ENCODE peak calls at places on chromosome 10, in four cellular contexts. J is tibial nerve, H is heart left ventricle, K is GM12865. B is an unnamed sample.

GRCh38 chr10:30744124-30744523 is 114.6 kb upstream of the LYZL2 start:
- DNase-seq in K (no peak), H (no peak), J (no peak), B (no peak)

GRCh38 chr10:123272171-123272570 is 118.0 kb downstream of the BUB3 start:
- DNase-seq in J (no peak), K (peak; percentile 3), H (no peak), B (no peak)

GRCh38 chr10:3090914-3091313 is 23.6 kb downstream of the PFKP start:
- DNase-seq in J (no peak), H (peak; percentile 73), K (no peak), B (no peak)

GRCh38 chr10:77873558-77874380 is 52.8 kb downstream of the DLG5 start:
- DNase-seq in K (peak; percentile 90), J (no peak), H (no peak), B (peak; percentile 51)

GRCh38 chr10:43231523-43232078 is 35.3 kb downstream of the RASGEF1A start:
- DNase-seq in J (no peak), K (no peak), H (no peak), B (no peak)

GRCh38 chr10:124290095-124290795 is 128.5 kb downstream of the OAT start:
- DNase-seq in H (peak; percentile 47), J (no peak), K (peak; percentile 84), B (peak; percentile 24)

GRCh38 chr10:89837173-89838001 is 136.0 kb downstream of the KIF20B start:
- DNase-seq in K (peak; percentile 45), J (peak; percentile 15), H (peak; percentile 34), B (peak; percentile 56)

GRCh38 chr10:48285710-48286109 is 11.2 kb upstream of the FRMPD2 start:
- DNase-seq in H (no peak), K (peak; percentile 86), J (no peak), B (no peak)

GRCh38 chr10:28072573-28072972 is 73.7 kb upstream of the ODAD2 start:
- DNase-seq in K (no peak), H (no peak), J (no peak), B (peak; percentile 59)

GRCh38 chr10:110416776-110417732 is 80.7 kb upstream of the DUSP5 start:
- DNase-seq in K (no peak), H (no peak), J (no peak), B (no peak)

GRCh38 chr10:110415809-110416208 is 81.9 kb upstream of the DUSP5 start:
- DNase-seq in H (no peak), K (peak; percentile 21), J (no peak), B (no peak)

GRCh38 chr10:110413049-110413783 is 84.5 kb upstream of the DUSP5 start:
- DNase-seq in H (no peak), K (peak; percentile 63), J (no peak), B (no peak)

GRCh38 chr10:110413903-110414562 is 83.7 kb upstream of the DUSP5 start:
- DNase-seq in H (no peak), K (no peak), J (no peak), B (no peak)

GRCh38 chr10:110414563-110415309 is 83.0 kb upstream of the DUSP5 start:
- DNase-seq in J (no peak), H (no peak), K (peak; percentile 98), B (no peak)
- H3K4me3 ChIP-seq in J (no peak overlapping the region), H (no peak overlapping the region), K (peak overlapping the region; percentile 6), B (no peak overlapping the region)

DNA sequence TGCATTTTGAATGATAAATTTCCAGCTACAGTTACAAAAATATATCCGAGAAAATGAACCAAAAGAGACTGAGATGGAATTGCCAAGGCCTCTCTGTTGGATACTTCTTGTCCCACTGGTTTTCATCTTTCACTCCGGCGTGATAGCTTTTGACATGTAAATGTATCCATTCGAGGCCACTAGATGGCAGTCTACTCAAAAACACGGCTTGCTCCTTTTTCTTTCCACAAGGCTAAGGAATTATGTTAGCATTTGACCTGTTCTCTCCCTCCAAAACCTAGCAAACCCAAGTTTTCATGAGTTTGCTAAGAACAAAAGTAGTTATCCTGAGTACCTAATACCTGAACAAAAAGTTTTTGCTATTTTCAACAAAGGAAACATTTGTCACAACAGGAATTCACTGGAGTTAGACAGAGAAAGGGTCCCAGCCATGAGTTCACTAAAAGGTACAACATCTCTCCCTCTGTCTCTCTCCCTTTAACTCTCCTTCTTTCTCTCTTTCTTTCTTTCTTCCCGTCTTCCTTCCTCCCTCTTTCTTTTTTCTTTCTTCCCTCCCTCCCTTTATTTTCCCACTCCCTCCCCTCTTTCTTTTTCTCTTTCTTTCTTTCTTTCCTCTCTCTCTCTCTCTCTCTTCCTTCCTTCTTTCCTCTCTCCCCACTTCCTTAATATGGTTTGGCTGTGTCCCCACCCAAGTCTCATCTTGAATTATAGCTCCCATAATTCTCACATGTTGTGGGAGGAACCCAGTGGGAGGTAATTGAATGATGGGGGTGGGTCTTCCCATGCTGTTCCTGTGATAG is 207.9 kb upstream of the MYO3A start:
- DNase-seq in J (no peak), K (peak; percentile 55), H (no peak), B (peak; percentile 51)
- TF ChIP-seq CTCF in J (peak; percentile 52), K (peak; percentile 68), H (peak; percentile 64), B (peak; percentile 55)

GRCh38 chr10:101121661-101122045 is 9.4 kb upstream of the TLX1 start:
- DNase-seq in H (no peak), K (no peak), J (no peak), B (no peak)
- H3K4me3 ChIP-seq in H (peak overlapping the region; percentile 62), K (no peak overlapping the region), J (peak overlapping the region; percentile 51), B (no peak overlapping the region)

GRCh38 chr10:129419386-129419785 is 47.7 kb upstream of the MGMT start:
- DNase-seq in J (no peak), H (no peak), K (no peak), B (no peak)

GRCh38 chr10:129417882-129418281 is 49.2 kb upstream of the MGMT start:
- DNase-seq in J (no peak), H (no peak), K (no peak), B (peak; percentile 33)

GRCh38 chr10:129421399-129421798 is 45.6 kb upstream of the MGMT start:
- DNase-seq in K (no peak), H (no peak), J (no peak), B (no peak)

GRCh38 chr10:129417164-129417563 is 49.9 kb upstream of the MGMT start:
- DNase-seq in H (no peak), K (no peak), J (no peak), B (peak; percentile 72)

GRCh38 chr10:129418826-129419225 is 48.2 kb upstream of the MGMT start:
- DNase-seq in J (no peak), K (no peak), H (no peak), B (no peak)
- TF ChIP-seq CTCF in J (no peak), K (no peak), H (no peak), B (no peak)

GRCh38 chr10:11015371-11015934 is 2.2 kb upstream of the CELF2 start:
- DNase-seq in H (no peak), J (no peak), K (no peak), B (no peak)
- H3K4me3 ChIP-seq in H (no peak overlapping the region), J (no peak overlapping the region), K (no peak overlapping the region), B (no peak overlapping the region)

DNA sequence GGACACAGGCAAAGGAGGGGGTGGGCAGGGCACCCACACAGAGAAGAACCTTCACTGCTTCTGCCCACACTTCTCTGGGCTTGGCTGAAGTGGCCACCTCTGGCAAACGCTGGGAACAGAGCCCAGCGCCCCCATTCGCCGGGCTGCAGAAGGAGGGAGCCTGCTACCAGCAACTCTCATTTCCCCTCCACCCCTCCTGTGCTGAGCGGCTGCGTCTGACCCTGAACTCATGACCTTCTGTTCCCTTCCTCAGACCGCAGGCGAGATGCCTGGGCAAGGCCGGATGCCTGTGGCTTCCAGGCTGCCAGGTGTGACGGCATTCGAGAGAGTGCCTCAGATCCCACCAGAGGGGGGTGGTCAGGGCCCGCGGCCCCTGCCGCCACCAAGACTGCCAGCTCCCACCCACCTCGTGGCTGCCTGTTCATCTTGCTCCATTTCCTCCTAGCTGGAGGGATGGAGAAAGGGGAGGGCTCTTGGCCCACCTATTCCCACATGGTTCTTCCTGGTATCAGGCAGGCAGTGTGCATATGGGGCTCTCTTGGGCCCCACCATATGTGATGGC is 19.8 kb downstream of the DNAJB12 start:
- DNase-seq in K (peak; percentile 97), H (peak; percentile 86), J (peak; percentile 89), B (peak; percentile 83)
- TF ChIP-seq CTCF in K (peak; percentile 28), H (no peak), J (peak; percentile 37), B (no peak)

B was measured in foreskin fibroblast.